ENCODE peak calls at places on chromosomes 13 and 19, in four cellular contexts. V is psoas muscle, G is aorta, B is suprapubic skin. K is an unnamed sample.

GRCh38 chr13:94641432-94641941 is 39.8 kb downstream of the GPR180 start:
- DNase-seq in V (no peak), G (no peak), B (no peak), K (no peak)

GRCh38 chr13:85132986-85133385 is 666.2 kb downstream of the SLITRK6 start:
- DNase-seq in V (no peak), G (no peak), B (no peak), K (no peak)

GRCh38 chr19:4488496-4488895 is 16.4 kb downstream of the HDGFL2 start:
- DNase-seq in V (no peak), G (no peak), B (no peak), K (no peak)

GRCh38 chr19:4589579-4590410 is 30.3 kb upstream of the SEMA6B start:
- DNase-seq in V (no peak), G (no peak), B (no peak), K (no peak)

GRCh38 chr13:102873653-102874052 is 27.8 kb downstream of the ERCC5 start:
- DNase-seq in V (no peak), G (no peak), B (no peak), K (no peak)

GRCh38 chr13:21043898-21044297 is 17.5 kb downstream of the LATS2 start:
- DNase-seq in V (no peak), G (no peak), B (no peak), K (no peak)

GRCh38 chr19:34365463-34366401 is 736 bp downstream of the GPI start:
- DNase-seq in V (peak; percentile 45), G (peak; percentile 66), B (no peak), K (peak; percentile 73)

GRCh38 chr19:5961969-5962945 is 15.7 kb downstream of the RANBP3 start:
- DNase-seq in V (no peak), G (peak; percentile 72), B (no peak), K (no peak)

GRCh38 chr13:23673354-23673753 is 103.1 kb downstream of the TNFRSF19 start:
- DNase-seq in V (no peak), G (no peak), B (no peak), K (no peak)
- H3K27me3 ChIP-seq in V (no peaks in the 10 kb centered on the region), G (no peaks in the 10 kb centered on the region), B (no peaks in the 10 kb centered on the region), K (no peaks in the 10 kb centered on the region)

GRCh38 chr19:42121036-42121621 is 11.1 kb downstream of the POU2F2 start:
- DNase-seq in V (no peak), G (no peak), B (no peak), K (no peak)
- H3K4me1 ChIP-seq in V (no peaks in the 10 kb centered on the region), G (no peaks in the 10 kb centered on the region), B (peaks cover 16% of the 10 kb centered on the region), K (no peaks in the 10 kb centered on the region)

GRCh38 chr19:15684828-15685227 is 11.9 kb downstream of the CYP4F12 start:
- DNase-seq in V (no peak), G (no peak), B (no peak), K (no peak)
- H3K27me3 ChIP-seq in V (peaks cover 3% of the 10 kb centered on the region), G (peaks cover under 1% of the 10 kb centered on the region), B (peaks cover 3% of the 10 kb centered on the region), K (no peaks in the 10 kb centered on the region)

GRCh38 chr13:40442191-40442590 is 224.2 kb downstream of the FOXO1 start:
- DNase-seq in V (peak; percentile 43), G (no peak), B (no peak), K (no peak)

GRCh38 chr13:40439928-40440327 is 226.5 kb downstream of the FOXO1 start:
- DNase-seq in V (peak; percentile 51), G (no peak), B (no peak), K (no peak)

GRCh38 chr13:40438999-40439797 is 227.2 kb downstream of the FOXO1 start:
- DNase-seq in V (no peak), G (no peak), B (no peak), K (no peak)

GRCh38 chr13:40442826-40443225 is 223.6 kb downstream of the FOXO1 start:
- DNase-seq in V (no peak), G (no peak), B (no peak), K (no peak)

DNA sequence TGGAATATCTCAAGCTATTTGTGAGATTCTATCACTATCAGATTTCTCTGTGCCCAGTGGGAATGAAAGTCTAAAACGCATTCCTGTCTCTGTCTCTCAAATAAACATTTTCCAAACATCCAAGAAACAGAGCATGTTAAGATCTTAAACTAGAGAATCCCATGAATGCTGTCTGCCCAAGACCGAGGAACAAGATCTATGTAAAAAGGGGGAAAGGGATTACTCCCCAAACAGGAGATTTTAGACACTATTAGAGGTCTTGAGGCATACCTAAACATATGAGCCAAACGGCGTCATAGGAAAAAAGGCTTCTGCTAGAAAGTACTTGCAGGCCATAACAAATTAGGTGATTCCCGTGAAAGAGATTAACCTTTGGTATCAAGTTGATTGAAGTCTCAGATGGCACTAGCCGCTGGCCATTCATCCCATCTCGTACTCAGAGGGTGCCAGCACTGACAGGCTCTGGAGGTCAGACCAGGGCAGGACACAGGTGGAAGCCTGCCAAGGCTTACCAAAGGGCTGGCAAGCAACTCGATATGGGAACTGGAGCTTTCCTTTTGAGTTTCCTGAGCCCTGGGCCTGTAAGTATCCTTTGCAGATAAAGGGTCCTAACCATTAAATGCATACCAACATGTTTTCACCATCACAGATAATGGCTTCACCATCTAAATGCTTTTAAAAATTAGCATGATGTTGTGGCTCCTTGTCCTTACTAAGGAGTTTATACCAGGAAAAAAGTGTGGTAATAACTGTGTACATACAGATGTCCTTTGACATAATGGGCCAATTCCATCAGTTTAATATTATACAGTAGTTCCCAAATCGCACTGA is 225.2 kb downstream of the FOXO1 start:
- DNase-seq in V (peak; percentile 86), G (peak; percentile 76), B (no peak), K (peak; percentile 92)
- H3K4me1 ChIP-seq in V (peaks cover 46% of the 10 kb centered on the region), G (no peaks in the 10 kb centered on the region), B (peaks cover 25% of the 10 kb centered on the region), K (peaks cover 49% of the 10 kb centered on the region)

GRCh38 chr13:46386996-46387851 is at the start of gene RUBCNL:
- DNase-seq in V (peak; percentile 37), G (peak; percentile 77), B (no peak), K (no peak)

GRCh38 chr13:46388308-46388707 is 1.3 kb upstream of the RUBCNL start:
- DNase-seq in V (no peak), G (no peak), B (no peak), K (no peak)

GRCh38 chr13:46388846-46389245 is 1.8 kb upstream of the RUBCNL start:
- DNase-seq in V (no peak), G (no peak), B (no peak), K (no peak)

GRCh38 chr13:46385946-46386345 is 1.1 kb downstream of the RUBCNL start:
- DNase-seq in V (no peak), G (no peak), B (no peak), K (no peak)

GRCh38 chr13:46386426-46386995 is 541 bp downstream of the RUBCNL start:
- DNase-seq in V (no peak), G (no peak), B (no peak), K (no peak)
- H3K27me3 ChIP-seq in V (no peaks in the 10 kb centered on the region), G (no peaks in the 10 kb centered on the region), B (peaks cover 20% of the 10 kb centered on the region), K (peaks cover 18% of the 10 kb centered on the region)

DNA sequence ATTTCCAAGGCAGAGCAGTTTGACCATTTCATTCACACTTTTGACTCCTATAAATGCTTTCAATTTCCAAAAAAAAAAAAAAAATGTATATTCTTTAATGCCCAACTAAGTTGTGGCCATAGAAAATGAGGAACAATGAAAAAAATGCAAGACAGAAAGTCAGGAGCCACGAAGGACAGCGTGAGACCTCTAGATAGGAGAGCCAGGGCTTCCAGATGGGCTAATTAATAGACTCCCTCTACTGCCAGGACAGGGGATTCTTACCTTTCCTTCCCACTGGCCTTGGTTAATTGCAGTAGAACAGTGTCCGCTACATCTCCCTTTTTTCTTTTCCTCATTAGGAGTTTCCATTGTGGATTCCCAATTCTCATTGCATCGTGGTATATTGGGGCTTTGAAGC is 8.6 kb downstream of the FPR3 start:
- DNase-seq in V (no peak), G (no peak), B (no peak), K (no peak)
- H3K4me1 ChIP-seq in V (no peaks in the 10 kb centered on the region), G (no peaks in the 10 kb centered on the region), B (peaks cover 47% of the 10 kb centered on the region), K (peaks cover 16% of the 10 kb centered on the region)

DNA sequence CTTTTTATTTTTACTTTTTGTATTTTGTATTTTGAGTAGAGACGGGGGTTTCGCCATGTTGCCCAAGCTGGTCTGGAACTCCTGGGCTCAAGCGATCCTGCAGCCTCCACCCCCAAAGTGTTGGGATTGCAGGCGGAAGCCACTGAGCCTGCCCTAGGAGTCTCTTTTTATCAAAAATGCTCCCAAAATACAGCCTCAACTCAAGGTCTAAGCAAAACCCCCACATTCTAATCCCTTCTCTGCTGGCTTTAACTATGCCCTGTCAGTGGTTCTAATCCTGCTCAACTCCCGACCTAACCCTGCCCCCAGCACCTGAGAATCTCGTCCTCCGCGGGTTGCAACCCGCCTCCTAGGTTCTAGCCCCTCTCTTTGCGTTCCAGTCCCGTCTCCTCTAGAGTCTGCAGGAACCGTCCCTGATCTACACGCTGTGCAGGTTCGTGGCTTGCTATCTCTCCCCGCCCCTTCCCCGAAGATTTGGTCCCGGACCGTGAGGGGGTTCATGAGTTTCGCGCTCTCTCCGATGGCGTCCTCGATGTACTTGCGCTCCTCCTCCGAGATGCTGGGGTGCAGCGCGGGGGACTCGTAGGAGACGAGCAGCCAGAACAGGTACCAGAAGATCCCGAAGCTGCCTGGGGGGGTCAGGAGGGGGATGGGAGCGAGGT is 8.0 kb downstream of the SLC17A7 start:
- DNase-seq in V (no peak), G (no peak), B (no peak), K (no peak)
- H3K27me3 ChIP-seq in V (no peaks in the 10 kb centered on the region), G (no peaks in the 10 kb centered on the region), B (peaks cover 96% of the 10 kb centered on the region), K (peaks cover 93% of the 10 kb centered on the region)

DNA sequence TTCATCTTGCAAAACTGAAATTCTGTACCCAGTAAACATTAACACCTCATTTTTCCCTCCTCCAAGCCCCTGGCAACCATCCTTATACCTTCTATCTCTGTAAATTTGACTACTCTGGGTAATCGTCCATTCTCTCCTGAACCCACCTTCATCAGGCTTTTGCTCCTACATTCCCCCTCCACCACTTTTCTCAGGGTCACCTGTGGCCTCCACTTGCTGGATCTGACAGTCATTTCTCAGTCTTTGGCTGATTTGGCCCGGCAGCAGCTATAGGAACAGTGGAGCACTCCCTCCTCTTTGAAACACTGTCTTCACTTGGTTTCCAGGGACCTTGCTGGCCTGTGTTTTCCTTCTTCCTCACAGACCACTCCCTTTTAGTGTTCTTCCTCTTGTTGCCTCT is 83.5 kb downstream of the LRCH1 start:
- DNase-seq in V (no peak), G (no peak), B (no peak), K (no peak)
- H3K4me1 ChIP-seq in V (peaks cover 27% of the 10 kb centered on the region), G (peaks cover 10% of the 10 kb centered on the region), B (peaks cover 28% of the 10 kb centered on the region), K (peaks cover 58% of the 10 kb centered on the region)

DNA sequence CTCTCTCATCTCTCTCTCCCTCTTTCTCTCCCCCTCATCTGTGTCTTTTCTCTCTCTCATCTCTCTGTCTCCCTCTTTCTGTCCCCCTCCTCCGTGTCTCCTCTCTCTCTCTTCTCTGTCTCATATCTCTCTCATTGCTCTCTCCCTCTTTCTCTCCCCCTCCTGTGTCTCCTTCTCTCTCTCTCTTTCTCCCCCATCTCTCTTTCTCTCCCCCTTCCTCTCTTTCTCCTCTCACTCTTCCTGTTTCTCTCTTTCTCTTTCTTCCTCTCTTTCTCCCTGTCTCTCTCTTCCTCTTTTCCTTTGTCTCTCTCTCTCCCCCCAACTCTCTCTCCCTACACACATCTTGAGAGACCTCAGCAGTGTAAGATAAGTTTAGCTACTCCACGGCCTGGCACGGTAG is 4.9 kb upstream of the RDH13 start:
- DNase-seq in V (no peak), G (no peak), B (no peak), K (no peak)
- H3K27me3 ChIP-seq in V (no peaks in the 10 kb centered on the region), G (peaks cover 2% of the 10 kb centered on the region), B (peaks cover 48% of the 10 kb centered on the region), K (peaks cover 52% of the 10 kb centered on the region)

GRCh38 chr19:40365010-40365409 is 16.5 kb downstream of the PLD3 start:
- DNase-seq in V (no peak), G (no peak), B (no peak), K (no peak)

GRCh38 chr19:40360020-40360686 is 11.7 kb downstream of the PLD3 start:
- DNase-seq in V (no peak), G (no peak), B (no peak), K (no peak)

GRCh38 chr19:40362160-40362559 is 13.7 kb downstream of the PLD3 start:
- DNase-seq in V (no peak), G (no peak), B (no peak), K (no peak)

GRCh38 chr19:40365613-40366401 is 17.3 kb downstream of the PLD3 start:
- DNase-seq in V (peak; percentile 61), G (peak; percentile 83), B (no peak), K (peak; percentile 84)

GRCh38 chr19:40363128-40363527 is 14.6 kb downstream of the PLD3 start:
- DNase-seq in V (no peak), G (no peak), B (no peak), K (no peak)
- H3K4me1 ChIP-seq in V (peaks cover 7% of the 10 kb centered on the region), G (no peaks in the 10 kb centered on the region), B (peaks cover 29% of the 10 kb centered on the region), K (peaks cover 22% of the 10 kb centered on the region)